ENCODE peak calls at places on chromosomes 1 and 21, in ten cellular contexts. M is lower lobe of right lung; P is hepatocyte; C is pancreas; E is K562; K is CD8-positive, alpha-beta T cell; X is caudate nucleus; Y is right lobe of liver; G is CD8-positive, alpha-beta memory T cell; H is effector memory CD4-positive, alpha-beta T cell. Z is an unnamed sample.

GRCh38 chr1:168091063-168091462 is 45.7 kb downstream of the GPR161 start:
- DNase-seq in M (no peak), P (no peak), C (no peak), E (no peak), K (no peak), X (no peak), Y (no peak), G (no peak), H (no peak), Z (no peak)

GRCh38 chr1:236394905-236395779 is 1.1 kb downstream of the EDARADD start:
- DNase-seq in M (no peak), P (peak), C (peak), E (peak), K (peak), X (no peak), Y (peak), G (peak), H (peak), Z (no peak)

GRCh38 chr21:42440187-42440792 is 36.6 kb downstream of the UBASH3A start:
- DNase-seq in M (no peak), P (no peak), C (no peak), E (no peak), K (no peak), X (no peak), Y (no peak), G (no peak), H (no peak), Z (no peak)

GRCh38 chr1:92948071-92948470 is 13.2 kb downstream of the DIPK1A start:
- DNase-seq in M (no peak), P (no peak), C (no peak), E (no peak), K (no peak), X (no peak), Y (no peak), G (no peak), H (no peak), Z (no peak)

GRCh38 chr1:228365321-228366061 is 41.1 kb downstream of the TRIM11 start:
- DNase-seq in M (peak), P (no peak), C (peak), E (no peak), K (no peak), X (no peak), Y (no peak), G (no peak), H (no peak), Z (no peak)

GRCh38 chr1:230790026-230790425 is 42.8 kb downstream of the CAPN9 start:
- DNase-seq in M (no peak), P (no peak), C (no peak), E (no peak), K (no peak), X (no peak), Y (no peak), G (no peak), H (no peak), Z (no peak)

GRCh38 chr1:174682419-174683008 is 234.8 kb downstream of the GPR52 start:
- DNase-seq in M (no peak), P (peak), C (no peak), E (no peak), K (no peak), X (no peak), Y (no peak), G (no peak), H (no peak), Z (no peak)

GRCh38 chr1:111154021-111154999 is 14.3 kb downstream of the CEPT1 start:
- DNase-seq in M (no peak), P (no peak), C (no peak), E (no peak), K (no peak), X (no peak), Y (no peak), G (no peak), H (no peak), Z (no peak)

GRCh38 chr1:192343304-192343703 is 26.5 kb downstream of the RGS21 start:
- DNase-seq in M (no peak), P (no peak), C (no peak), E (no peak), K (no peak), X (no peak), Y (no peak), G (no peak), H (no peak), Z (no peak)

GRCh38 chr21:33058468-33059318 is 11.2 kb upstream of the OLIG1 start:
- DNase-seq in M (no peak), P (no peak), C (peak), E (no peak), K (no peak), X (no peak), Y (peak), G (no peak), H (no peak), Z (peak)

GRCh38 chr21:34372321-34372720 is 3.0 kb upstream of the SMIM11 start:
- DNase-seq in M (no peak), P (no peak), C (no peak), E (no peak), K (no peak), X (no peak), Y (no peak), G (no peak), H (no peak), Z (no peak)

GRCh38 chr1:24536391-24536840 is 19.5 kb upstream of the NCMAP start:
- DNase-seq in M (no peak), P (no peak), C (no peak), E (no peak), K (peak), X (no peak), Y (no peak), G (peak), H (peak), Z (no peak)

GRCh38 chr1:21597754-21598153 is 71.4 kb downstream of the RAP1GAP start:
- DNase-seq in M (no peak), P (no peak), C (no peak), E (no peak), K (no peak), X (no peak), Y (no peak), G (no peak), H (no peak), Z (no peak)

GRCh38 chr1:222916067-222916466 is 101.2 kb downstream of the DISP1 start:
- DNase-seq in M (no peak), P (no peak), C (no peak), E (no peak), K (no peak), X (no peak), Y (no peak), G (no peak), H (no peak), Z (no peak)

GRCh38 chr1:77375541-77375940 is 93.7 kb downstream of the AK5 start:
- DNase-seq in M (no peak), P (no peak), C (no peak), E (no peak), K (no peak), X (no peak), Y (no peak), G (no peak), H (no peak), Z (no peak)

GRCh38 chr1:117118101-117118500 is 3.4 kb downstream of the TRIM45 start:
- DNase-seq in M (no peak), P (no peak), C (no peak), E (no peak), K (no peak), X (no peak), Y (no peak), G (no peak), H (no peak), Z (no peak)

DNA sequence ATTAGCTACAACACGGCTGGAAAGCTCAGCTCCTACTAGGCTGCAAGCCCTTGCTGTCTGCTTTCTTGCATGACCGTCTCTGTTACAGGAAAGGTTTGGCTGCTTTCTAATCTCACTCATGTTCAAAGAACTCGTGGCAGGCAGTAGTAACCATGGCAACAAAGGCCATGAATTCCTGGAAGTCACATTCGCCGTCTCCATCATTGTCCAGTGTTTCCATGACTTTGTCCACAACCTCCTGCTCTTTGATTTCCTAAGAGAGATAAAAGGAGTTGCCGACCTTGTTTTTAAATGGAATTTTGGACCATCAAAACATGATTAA is 5.7 kb downstream of the S100B start:
- DNase-seq in M (no peak), P (peak), C (no peak), E (peak), K (no peak), X (no peak), Y (no peak), G (no peak), H (no peak), Z (no peak)
- H3K27ac ChIP-seq in M (no peak), P (peak), C (no peak), E (no peak), K (no peak), X (peak), Y (no peak), G (no peak), H (no peak), Z (no peak)

DNA sequence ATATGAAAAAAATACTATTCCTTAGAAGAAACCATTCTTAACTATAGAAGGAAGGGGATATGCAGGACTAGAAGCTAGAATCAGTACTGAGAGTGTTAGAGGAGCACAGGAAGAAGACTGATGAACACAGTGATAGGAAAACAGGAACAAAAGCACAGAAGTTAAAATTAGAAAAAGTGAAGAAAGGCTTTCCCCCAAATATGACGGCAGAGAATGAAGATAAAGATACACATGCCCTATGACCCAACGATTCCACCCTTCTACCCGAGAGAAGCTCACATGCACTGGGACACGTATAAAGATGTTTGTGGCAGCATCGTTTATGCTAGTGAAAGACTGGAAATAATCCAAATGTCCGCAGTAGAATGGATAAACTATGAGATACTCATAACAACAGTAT is 74.2 kb downstream of the DTL start:
- DNase-seq in M (no peak), P (no peak), C (no peak), E (no peak), K (no peak), X (no peak), Y (no peak), G (no peak), H (no peak), Z (no peak)
- H3K27ac ChIP-seq in M (peak), P (no peak), C (no peak), E (peak), K (no peak), X (no peak), Y (no peak), G (no peak), H (no peak), Z (no peak)

DNA sequence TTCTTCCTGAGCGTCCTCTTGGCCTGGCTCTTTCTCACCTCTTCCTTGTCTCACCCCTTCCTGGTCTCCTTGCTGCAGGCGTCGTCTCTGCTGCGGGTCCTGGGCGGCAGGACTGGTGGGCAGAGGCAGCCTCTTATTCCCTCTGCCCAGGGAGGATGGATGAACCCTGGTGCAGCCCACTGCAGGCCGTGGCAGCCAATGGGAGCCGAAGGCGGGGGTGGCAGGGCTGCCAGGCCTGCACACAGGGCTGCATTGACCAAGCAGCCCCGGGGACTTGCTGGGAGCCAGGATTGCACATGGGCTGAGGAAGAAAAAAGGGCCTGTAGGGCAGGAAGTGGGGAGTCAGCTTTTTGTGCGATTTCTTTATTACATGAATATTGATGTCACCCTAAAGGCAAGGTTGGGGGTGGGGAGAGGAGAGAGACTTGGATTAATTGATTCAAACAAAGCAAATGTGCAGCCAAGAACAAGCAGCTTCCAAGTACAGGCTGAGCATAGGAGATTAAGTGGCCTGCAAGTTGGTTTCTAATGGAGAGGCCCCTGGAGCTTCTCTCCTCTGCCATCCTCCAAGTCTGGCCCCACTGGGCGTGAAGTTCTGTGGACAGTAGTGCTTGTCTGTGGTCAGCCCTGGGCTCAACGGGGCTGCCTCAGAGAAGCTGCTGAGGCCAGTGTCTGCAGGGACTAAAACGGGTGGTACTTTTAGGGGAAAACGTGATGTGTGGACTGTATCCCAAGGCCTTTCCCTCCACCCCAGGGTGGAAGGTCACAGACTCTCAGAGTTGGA is at the start of gene S100B:
- DNase-seq in M (no peak), P (no peak), C (no peak), E (peak), K (no peak), X (peak), Y (no peak), G (no peak), H (no peak), Z (peak)
- H3K27ac ChIP-seq in M (peak), P (no peak), C (no peak), E (no peak), K (peak), X (peak), Y (no peak), G (no peak), H (no peak), Z (peak)

DNA sequence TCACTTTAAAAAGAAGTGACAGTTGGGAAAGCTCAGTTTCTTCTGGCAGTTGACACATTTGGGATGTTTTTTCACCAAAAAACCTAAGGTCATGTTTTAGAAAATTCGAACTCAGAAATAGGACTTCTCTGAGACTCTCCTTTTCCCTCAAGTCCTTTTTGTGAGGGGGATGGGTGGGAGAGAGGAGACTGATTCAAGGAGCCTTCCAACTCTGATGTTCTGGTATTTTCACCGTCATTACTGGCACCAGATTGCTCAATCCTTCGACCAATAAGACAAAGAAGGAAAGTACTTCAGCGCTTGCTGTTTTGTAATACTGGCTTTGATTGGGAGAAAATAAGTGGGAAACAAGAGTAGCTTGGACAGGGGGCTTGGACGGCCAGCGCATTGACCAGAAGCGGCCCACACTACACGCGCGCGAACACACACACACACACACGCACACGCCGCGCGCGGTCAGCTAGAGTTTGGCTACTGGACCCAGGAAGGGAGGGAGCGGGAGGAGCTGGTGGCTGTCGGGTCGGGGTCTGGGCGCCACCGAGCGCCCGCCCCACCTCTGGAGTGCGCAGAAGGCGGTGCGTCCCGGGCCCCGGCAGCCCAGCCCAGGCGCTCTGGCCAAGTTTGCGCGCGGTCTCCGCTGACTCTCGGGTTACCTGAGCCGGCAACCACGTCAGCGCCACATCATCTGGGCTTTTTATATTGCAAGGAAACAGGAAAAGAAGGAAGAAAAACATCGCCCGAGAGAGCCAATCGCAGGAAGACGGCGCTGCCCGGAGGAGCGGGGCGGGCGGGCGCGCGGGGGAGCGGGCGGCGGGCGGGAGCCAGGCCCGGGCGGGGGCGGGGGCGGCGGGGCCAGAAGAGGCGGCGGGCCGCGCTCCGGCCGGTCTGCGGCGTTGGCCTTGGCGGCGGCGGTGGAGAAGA is at the start of gene KCNK1:
- DNase-seq in M (peak), P (peak), C (peak), E (peak), K (no peak), X (no peak), Y (peak), G (no peak), H (no peak), Z (peak)
- H3K27ac ChIP-seq in M (peak), P (peak), C (peak), E (peak), K (no peak), X (peak), Y (peak), G (peak), H (no peak), Z (peak)

GRCh38 chr1:244815600-244816099 is 19.8 kb upstream of the COX20 start:
- DNase-seq in M (peak), P (no peak), C (no peak), E (no peak), K (no peak), X (no peak), Y (no peak), G (no peak), H (no peak), Z (no peak)

GRCh38 chr1:244817415-244817894 is 18.0 kb upstream of the COX20 start:
- DNase-seq in M (no peak), P (peak), C (no peak), E (no peak), K (no peak), X (no peak), Y (no peak), G (no peak), H (no peak), Z (no peak)

GRCh38 chr1:244810221-244810620 is 25.2 kb upstream of the COX20 start:
- DNase-seq in M (no peak), P (no peak), C (no peak), E (no peak), K (no peak), X (no peak), Y (no peak), G (no peak), H (no peak), Z (no peak)

DNA sequence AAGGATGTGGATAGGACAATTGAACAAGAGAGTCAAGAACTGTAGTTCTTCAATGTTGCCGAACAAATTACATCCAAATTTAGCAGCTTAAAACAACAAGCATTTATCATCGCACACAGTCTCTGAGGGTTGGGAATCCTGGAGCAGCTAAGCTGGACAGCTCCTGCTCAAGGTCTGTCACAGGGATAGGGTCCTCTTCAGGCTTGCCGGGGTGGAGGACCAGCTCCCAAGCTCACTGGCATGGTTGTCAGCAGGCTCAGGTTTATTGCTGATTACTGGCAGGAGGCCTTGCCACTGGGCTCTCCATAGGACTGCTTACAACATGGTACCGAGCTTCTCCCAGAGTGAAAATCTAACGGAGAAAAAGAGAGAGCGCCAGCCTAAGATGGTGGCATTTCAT is 22.1 kb upstream of the COX20 start:
- DNase-seq in M (no peak), P (no peak), C (no peak), E (no peak), K (no peak), X (no peak), Y (no peak), G (no peak), H (no peak), Z (no peak)
- H3K27ac ChIP-seq in M (no peak), P (no peak), C (no peak), E (no peak), K (no peak), X (no peak), Y (no peak), G (no peak), H (no peak), Z (no peak)

GRCh38 chr1:161954050-161954449 is 69.6 kb downstream of the OLFML2B start:
- DNase-seq in M (no peak), P (no peak), C (no peak), E (no peak), K (no peak), X (no peak), Y (no peak), G (no peak), H (no peak), Z (no peak)

GRCh38 chr1:161953256-161953920 is 70.3 kb downstream of the OLFML2B start:
- DNase-seq in M (no peak), P (no peak), C (no peak), E (peak), K (no peak), X (no peak), Y (no peak), G (no peak), H (no peak), Z (no peak)

GRCh38 chr1:161956097-161956496 is 67.6 kb downstream of the OLFML2B start:
- DNase-seq in M (no peak), P (peak), C (no peak), E (no peak), K (no peak), X (no peak), Y (no peak), G (no peak), H (no peak), Z (no peak)

GRCh38 chr1:161952603-161953172 is 71.0 kb downstream of the OLFML2B start:
- DNase-seq in M (no peak), P (no peak), C (no peak), E (no peak), K (no peak), X (no peak), Y (no peak), G (no peak), H (no peak), Z (no peak)

GRCh38 chr1:161954466-161954865 is 69.2 kb downstream of the OLFML2B start:
- DNase-seq in M (no peak), P (no peak), C (no peak), E (no peak), K (no peak), X (no peak), Y (no peak), G (no peak), H (no peak), Z (no peak)
- H3K27ac ChIP-seq in M (no peak), P (no peak), C (no peak), E (no peak), K (no peak), X (no peak), Y (no peak), G (no peak), H (no peak), Z (no peak)

GRCh38 chr1:224432672-224433040 is 1.9 kb downstream of the WDR26 start:
- DNase-seq in M (no peak), P (peak), C (no peak), E (peak), K (no peak), X (no peak), Y (no peak), G (no peak), H (no peak), Z (no peak)
- H3K27ac ChIP-seq in M (peak), P (peak), C (no peak), E (peak), K (peak), X (peak), Y (peak), G (peak), H (peak), Z (peak)

Z was measured in substantia nigra.